ENCODE peak calls at places on chromosomes 4 and X, in four cellular contexts. E, R, K and H are unnamed samples.

GRCh38 chrX:12975670-12975965 is 708 bp downstream of the TMSB4X start:
- DNase-seq in E (no peak), R (no peak), K (peak; percentile 45), H (no peak)

GRCh38 chr4:148770377-148770776 is 328.2 kb upstream of the NR3C2 start:
- DNase-seq in E (no peak), R (no peak), K (no peak), H (no peak)

GRCh38 chr4:176066757-176067156 is 1.1 kb downstream of the WDR17 start:
- DNase-seq in E (no peak), R (no peak), K (no peak), H (no peak)

GRCh38 chr4:20354120-20354519 is 102.4 kb downstream of the SLIT2 start:
- DNase-seq in E (no peak), R (no peak), K (no peak), H (no peak)

GRCh38 chr4:12697970-12698369 is 786.2 kb downstream of the RAB28 start:
- DNase-seq in E (no peak), R (no peak), K (no peak), H (no peak)

GRCh38 chr4:88690355-88690754 is 7.3 kb downstream of the NAP1L5 start:
- DNase-seq in E (no peak), R (no peak), K (no peak), H (no peak)

GRCh38 chr4:168630445-168631187 is 133.8 kb downstream of the PALLD start:
- DNase-seq in E (no peak), R (peak; percentile 42), K (no peak), H (no peak)

GRCh38 chrX:118536687-118537461 is 41.3 kb downstream of the DOCK11 start:
- DNase-seq in E (peak; percentile 8), R (no peak), K (peak; percentile 52), H (peak; percentile 13)

GRCh38 chr4:168221298-168221697 is 97.3 kb downstream of the DDX60 start:
- DNase-seq in E (no peak), R (no peak), K (no peak), H (no peak)

GRCh38 chr4:61520688-61521160 is 320.6 kb downstream of the ADGRL3 start:
- DNase-seq in E (peak; percentile 44), R (no peak), K (no peak), H (no peak)

GRCh38 chr4:56799824-56800756 is 21.4 kb downstream of the SPINK2 start:
- DNase-seq in E (peak; percentile 72), R (peak; percentile 23), K (peak; percentile 82), H (peak; percentile 84)

GRCh38 chr4:135250040-135250439 is 1048.5 kb upstream of the PABPC4L start:
- DNase-seq in E (no peak), R (no peak), K (no peak), H (no peak)

GRCh38 chr4:59455751-59456150 is 1744.4 kb upstream of the ADGRL3 start:
- DNase-seq in E (no peak), R (no peak), K (no peak), H (no peak)

DNA sequence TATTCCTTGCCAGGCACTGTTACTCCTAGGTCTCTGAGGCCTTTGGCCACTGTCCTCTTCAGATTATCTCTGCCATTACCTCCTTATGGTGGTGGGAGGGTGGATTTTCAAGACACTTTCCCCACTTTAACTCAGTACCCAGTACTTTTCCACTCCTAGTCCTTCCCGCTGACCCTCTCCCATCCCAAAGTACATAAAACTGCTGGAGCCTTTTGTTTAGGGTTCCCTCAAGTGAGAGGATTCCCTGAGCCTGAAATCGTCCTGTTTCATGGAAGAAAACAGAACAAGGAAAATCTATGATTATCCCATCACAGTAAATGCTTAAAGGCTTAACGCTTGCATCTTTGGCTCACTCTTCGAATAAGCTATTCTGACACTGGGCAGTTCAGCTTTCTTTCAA is 1742.5 kb upstream of the ADGRL3 start:
- DNase-seq in E (no peak), R (no peak), K (no peak), H (no peak)
- H3K27ac ChIP-seq in E (no peak overlapping the region), R (no peak overlapping the region), K (no peak overlapping the region), H (no peak overlapping the region)

GRCh38 chrX:41518841-41519220 is 71.7 kb downstream of the NYX start:
- DNase-seq in E (no peak), R (no peak), K (no peak), H (no peak)

GRCh38 chrX:41522071-41522470 is 74.9 kb downstream of the NYX start:
- DNase-seq in E (no peak), R (no peak), K (no peak), H (no peak)

GRCh38 chrX:41515376-41515775 is 68.2 kb downstream of the NYX start:
- DNase-seq in E (no peak), R (no peak), K (no peak), H (no peak)

GRCh38 chrX:41516995-41517660 is 70.0 kb downstream of the NYX start:
- DNase-seq in E (no peak), R (no peak), K (no peak), H (no peak)

GRCh38 chrX:41518127-41518840 is 71.1 kb downstream of the NYX start:
- DNase-seq in E (no peak), R (no peak), K (no peak), H (no peak)
- H3K4me3 ChIP-seq in E (no peak overlapping the region), R (no peak overlapping the region), K (no peak overlapping the region), H (no peak overlapping the region)

GRCh38 chr4:1230316-1230715 is 18.6 kb downstream of the CTBP1 start:
- DNase-seq in E (no peak), R (no peak), K (no peak), H (no peak)
- H3K36me3 ChIP-seq in E (no peaks in the 10 kb centered on the region), R (peaks cover 40% of the 10 kb centered on the region), K (peaks cover 54% of the 10 kb centered on the region), H (peaks cover 48% of the 10 kb centered on the region)

GRCh38 chrX:56813318-56813837 is 84.3 kb downstream of the NBDY start:
- DNase-seq in E (peak; percentile 75), R (peak; percentile 77), K (peak; percentile 74), H (peak; percentile 81)
- H3K27ac ChIP-seq in E (no peak overlapping the region), R (peak overlapping the region; percentile 29), K (peak overlapping the region; percentile 75), H (peak overlapping the region; percentile 57)

GRCh38 chr4:152957437-152958185 is 21.5 kb downstream of the FHDC1 start:
- DNase-seq in E (no peak), R (no peak), K (no peak), H (no peak)
- H3K4me3 ChIP-seq in E (no peak overlapping the region), R (no peak overlapping the region), K (no peak overlapping the region), H (no peak overlapping the region)

DNA sequence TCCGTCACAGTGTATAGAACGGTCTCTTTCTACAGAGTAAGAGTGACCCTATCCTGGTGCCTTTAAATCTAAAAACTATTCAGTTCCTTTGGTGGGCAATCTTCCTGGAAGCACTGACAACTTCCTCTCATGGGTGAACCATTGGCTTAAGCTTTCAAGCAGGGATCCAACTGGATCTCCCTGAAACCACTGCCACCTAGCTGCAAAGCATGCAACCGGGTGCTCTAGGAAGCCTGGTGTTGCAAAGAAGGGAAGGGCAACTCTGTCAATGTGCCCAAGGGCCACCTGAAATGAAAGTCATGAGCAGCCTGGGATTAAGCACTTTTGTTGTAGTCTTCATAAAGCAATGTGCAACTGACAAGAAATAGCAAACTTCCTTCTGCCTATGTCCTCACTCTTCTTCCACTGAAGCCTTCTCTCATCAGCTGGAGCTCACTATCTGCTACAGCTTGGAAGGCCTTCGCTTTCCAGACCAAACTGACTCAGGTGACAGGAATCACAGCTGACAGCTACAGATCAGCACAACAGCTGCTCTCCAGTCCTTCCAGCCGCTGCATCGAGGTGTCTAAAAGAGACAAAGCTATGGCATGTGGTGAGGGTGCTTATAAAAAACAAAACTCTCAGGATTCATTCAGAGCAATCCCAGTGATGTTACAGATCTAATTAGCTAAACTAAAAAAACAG is 46.1 kb downstream of the SETD7 start:
- DNase-seq in E (no peak), R (no peak), K (no peak), H (no peak)
- H3K36me3 ChIP-seq in E (no peaks in the 10 kb centered on the region), R (peaks cover 18% of the 10 kb centered on the region), K (peaks cover 15% of the 10 kb centered on the region), H (no peaks in the 10 kb centered on the region)

GRCh38 chrX:14916017-14916674 is 42.9 kb downstream of the MOSPD2 start:
- DNase-seq in E (no peak), R (no peak), K (no peak), H (no peak)

GRCh38 chrX:14915596-14915995 is 42.4 kb downstream of the MOSPD2 start:
- DNase-seq in E (no peak), R (no peak), K (no peak), H (no peak)

GRCh38 chrX:14922437-14922836 is 49.2 kb downstream of the MOSPD2 start:
- DNase-seq in E (no peak), R (no peak), K (no peak), H (no peak)

GRCh38 chrX:14920196-14920595 is 47.0 kb downstream of the MOSPD2 start:
- DNase-seq in E (no peak), R (no peak), K (no peak), H (no peak)

DNA sequence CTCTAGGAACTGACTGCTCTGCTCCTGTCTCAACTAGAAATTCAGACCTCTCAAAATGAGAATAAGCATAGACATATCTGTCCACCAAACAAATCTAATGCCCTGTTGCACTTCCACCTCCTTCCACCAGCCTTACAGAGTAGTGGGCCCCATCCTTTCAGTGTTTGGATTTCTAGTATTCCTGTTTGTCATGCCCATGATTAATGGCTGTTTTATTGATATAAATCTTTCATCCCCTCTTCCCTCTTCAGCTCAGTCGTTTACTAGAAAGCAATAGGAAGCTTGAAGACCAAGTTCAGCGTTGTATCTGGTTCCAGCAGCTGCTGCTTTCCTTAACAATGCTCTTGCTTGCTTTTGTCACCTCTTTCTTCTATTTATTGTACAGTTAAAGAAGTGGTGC is 46.2 kb downstream of the MOSPD2 start:
- DNase-seq in E (no peak), R (no peak), K (no peak), H (no peak)
- H3K27ac ChIP-seq in E (no peak overlapping the region), R (no peak overlapping the region), K (no peak overlapping the region), H (no peak overlapping the region)

GRCh38 chr4:177484613-177485021 is 42.4 kb upstream of the AGA start:
- DNase-seq in E (peak; percentile 3), R (peak; percentile 67), K (no peak), H (no peak)
- H3K4me3 ChIP-seq in E (no peak overlapping the region), R (no peak overlapping the region), K (no peak overlapping the region), H (no peak overlapping the region)

DNA sequence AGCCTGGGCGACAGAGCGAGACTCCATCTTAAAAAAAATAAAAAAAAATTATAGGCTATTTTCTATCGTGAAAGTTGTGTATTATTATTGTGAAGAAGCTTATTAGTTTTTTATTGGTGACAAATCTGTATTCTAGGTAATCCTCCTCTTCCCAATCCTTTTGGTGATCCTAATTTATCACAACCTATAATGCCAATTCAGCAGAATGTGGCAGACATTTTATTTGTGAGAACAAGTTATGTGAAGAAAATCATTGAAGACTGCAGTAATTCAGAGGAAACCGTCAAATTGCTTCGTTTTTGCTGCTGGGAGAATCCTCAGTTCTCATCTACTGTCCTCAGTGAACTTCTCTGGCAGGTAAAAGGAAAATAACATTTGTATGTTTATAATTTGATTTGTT is 109.4 kb upstream of the DDX3X start:
- DNase-seq in E (no peak), R (no peak), K (no peak), H (no peak)
- H3K36me3 ChIP-seq in E (no peaks in the 10 kb centered on the region), R (peaks cover 19% of the 10 kb centered on the region), K (peaks cover 8% of the 10 kb centered on the region), H (peaks cover 11% of the 10 kb centered on the region)